ENCODE peak calls at places on chromosomes 16 and 17, in five cellular contexts. C, M, Z, X and J are unnamed samples.

GRCh38 chr17:19538095-19539039 is 4.7 kb downstream of the SLC47A1 start:
- DNase-seq in C (no peak), Z (no peak), X (no peak), M (no peak), J (no peak)

GRCh38 chr17:77107506-77108433 is 33.0 kb upstream of the SEC14L1 start:
- DNase-seq in C (peak), X (peak), Z (no peak), M (peak), J (no peak)

GRCh38 chr17:29642171-29642611 is 19.5 kb upstream of the CORO6 start:
- DNase-seq in Z (no peak), M (no peak), X (no peak), C (no peak), J (no peak)

GRCh38 chr17:56777859-56778258 is 55.9 kb downstream of the C17orf67 start:
- DNase-seq in M (no peak), X (no peak), Z (no peak), C (no peak), J (no peak)

GRCh38 chr16:81599034-81599744 is 154.6 kb downstream of the CMIP start:
- DNase-seq in C (no peak), M (no peak), Z (no peak), X (no peak), J (no peak)

GRCh38 chr16:68486671-68487495 is 38.6 kb upstream of the SMPD3 start:
- DNase-seq in Z (no peak), X (no peak), C (no peak), M (no peak), J (no peak)

GRCh38 chr16:13977177-13977576 is 57.2 kb downstream of the ERCC4 start:
- DNase-seq in X (no peak), Z (no peak), M (no peak), C (no peak), J (no peak)

GRCh38 chr16:77190190-77190477 is 856 bp upstream of the MON1B start:
- DNase-seq in C (no peak), M (no peak), Z (no peak), X (no peak), J (no peak)

GRCh38 chr17:81895400-81895799 is 3.9 kb downstream of the ANAPC11 start:
- DNase-seq in Z (no peak), X (no peak), M (no peak), C (no peak), J (no peak)

GRCh38 chr17:74569392-74570003 is 2.2 kb upstream of the CD300H start:
- DNase-seq in C (no peak), Z (peak), X (no peak), M (no peak), J (no peak)

GRCh38 chr16:21685034-21685455 is 21.3 kb downstream of the OTOA start:
- DNase-seq in M (no peak), C (no peak), Z (no peak), X (no peak), J (no peak)

GRCh38 chr16:48232459-48233040 is 11.6 kb upstream of the LONP2 start:
- DNase-seq in M (no peak), X (no peak), Z (no peak), C (no peak), J (no peak)